ENCODE peak calls at places on chromosome 15, in eight cellular contexts. R, N, B, D, W, Q, V and M are unnamed samples.

GRCh38 chr15:43441316-43441715 is 51.6 kb downstream of the TP53BP1 start:
- DNase-seq in R (no peak), N (peak), B (no peak), D (no peak), W (no peak), Q (no peak), V (no peak), M (no peak)

GRCh38 chr15:77497108-77497737 is 76.5 kb downstream of the HMG20A start:
- DNase-seq in R (no peak), N (peak), B (peak), D (peak), W (peak), Q (no peak), V (no peak), M (peak)

GRCh38 chr15:82093774-82094211 is 48.0 kb upstream of the MEX3B start:
- DNase-seq in R (no peak), N (peak), B (no peak), D (no peak), W (no peak), Q (no peak), V (no peak), M (no peak)

GRCh38 chr15:69631978-69632377 is 179.4 kb downstream of the RPLP1 start:
- DNase-seq in R (no peak), N (no peak), B (no peak), D (no peak), W (no peak), Q (no peak), V (no peak), M (no peak)

GRCh38 chr15:87777054-87777498 is 479.5 kb downstream of the NTRK3 start:
- DNase-seq in R (no peak), N (peak), B (no peak), D (peak), W (peak), Q (no peak), V (no peak), M (no peak)

GRCh38 chr15:68379058-68379758 is 52.8 kb downstream of the ITGA11 start:
- DNase-seq in R (no peak), N (no peak), B (no peak), D (no peak), W (no peak), Q (no peak), V (no peak), M (no peak)

GRCh38 chr15:42736178-42736792 is 643 bp downstream of the CDAN1 start:
- DNase-seq in R (peak), N (no peak), B (no peak), D (no peak), W (peak), Q (peak), V (peak), M (no peak)

GRCh38 chr15:55194246-55194645 is 2.5 kb downstream of the RSL24D1 start:
- DNase-seq in R (no peak), N (no peak), B (no peak), D (no peak), W (no peak), Q (no peak), V (no peak), M (no peak)

GRCh38 chr15:100107606-100108225 is 234.1 kb downstream of the ADAMTS17 start:
- DNase-seq in R (no peak), N (no peak), B (no peak), D (no peak), W (no peak), Q (no peak), V (no peak), M (no peak)

GRCh38 chr15:75577401-75578205 is 1.5 kb downstream of the PTPN9 start:
- DNase-seq in R (no peak), N (peak), B (no peak), D (no peak), W (no peak), Q (no peak), V (no peak), M (no peak)

GRCh38 chr15:64667736-64668161 is 107.6 kb downstream of the RBPMS2 start:
- DNase-seq in R (no peak), N (peak), B (no peak), D (no peak), W (no peak), Q (no peak), V (no peak), M (no peak)

GRCh38 chr15:25712192-25712960 is 150.8 kb downstream of the ATP10A start:
- DNase-seq in R (no peak), N (no peak), B (no peak), D (no peak), W (no peak), Q (no peak), V (no peak), M (no peak)